ENCODE peak calls at places on chromosome 1, in eight cellular contexts. X is stimulated activated CD4-positive, alpha-beta T cell treated with anti-CD3 and anti-CD28 coated beads, Interleukin-2, amount 100 ng/mL, for 24 hours; Q is germinal center; V is occipital lobe; E is activated CD8-positive, alpha-beta memory T cell treated with anti-CD3 and anti-CD28 coated beads for 4 hours; G is stomach; O is kidney epithelial cell; H is B cell. L is an unnamed sample.

GRCh38 chr1:228836427-228836826 is 101.1 kb downstream of the RHOU start:
- DNase-seq in G (peak; percentile 53), Q (no peak), O (no peak), E (no peak), H (no peak), X (no peak), V (peak; percentile 58), L (no peak)

GRCh38 chr1:67552336-67552759 is 122.1 kb upstream of the SERBP1 start:
- DNase-seq in O (no peak), X (no peak), H (no peak), E (no peak), V (no peak), Q (no peak), G (peak; percentile 60), L (no peak)

GRCh38 chr1:118325545-118326225 is 140.7 kb upstream of the SPAG17 start:
- DNase-seq in Q (no peak), H (no peak), O (no peak), E (no peak), V (no peak), X (no peak), G (no peak), L (no peak)

GRCh38 chr1:20076695-20077461 is 6.9 kb downstream of the PLA2G5 start:
- DNase-seq in V (no peak), H (no peak), O (no peak), Q (no peak), G (no peak), X (no peak), E (no peak), L (no peak)

GRCh38 chr1:43453442-43454269 is at the start of gene HYI:
- DNase-seq in O (peak; percentile 44), Q (peak; percentile 77), V (peak; percentile 81), E (peak; percentile 13), G (peak; percentile 85), H (peak; percentile 70), X (peak; percentile 77), L (peak; percentile 84)

GRCh38 chr1:6476483-6476882 is 10.5 kb upstream of the TNFRSF25 start:
- DNase-seq in G (no peak), Q (no peak), X (no peak), O (no peak), H (no peak), V (no peak), E (no peak), L (no peak)

GRCh38 chr1:7538849-7539771 is 232.0 kb upstream of the VAMP3 start:
- DNase-seq in G (no peak), O (no peak), Q (no peak), V (no peak), H (no peak), X (no peak), E (no peak), L (peak; percentile 26)

GRCh38 chr1:157114183-157115121 is 14.8 kb upstream of the ETV3L start:
- DNase-seq in Q (no peak), H (no peak), E (no peak), O (no peak), X (no peak), V (no peak), G (no peak), L (no peak)

GRCh38 chr1:112675728-112676381 is 1.4 kb downstream of the MOV10 start:
- DNase-seq in G (no peak), V (no peak), H (no peak), Q (no peak), E (no peak), O (no peak), X (no peak), L (no peak)

GRCh38 chr1:201021333-201022177 is 2.0 kb downstream of the KIF21B start:
- DNase-seq in H (peak; percentile 32), G (no peak), X (peak; percentile 21), O (no peak), E (no peak), Q (peak; percentile 50), V (no peak), L (no peak)

GRCh38 chr1:1862905-1863547 is 27.9 kb downstream of the GNB1 start:
- DNase-seq in G (no peak), V (no peak), Q (no peak), O (no peak), H (no peak), E (no peak), X (no peak), L (no peak)

GRCh38 chr1:55974714-55975441 is 604.5 kb downstream of the PLPP3 start:
- DNase-seq in X (no peak), Q (no peak), O (no peak), V (no peak), G (no peak), E (no peak), H (no peak), L (no peak)

GRCh38 chr1:30197616-30197934 is 525.8 kb downstream of the MATN1 start:
- DNase-seq in Q (no peak), H (no peak), E (no peak), V (no peak), X (no peak), G (no peak), O (no peak), L (no peak)

GRCh38 chr1:162230096-162230495 is 146.6 kb downstream of the SPATA46 start:
- DNase-seq in V (no peak), H (no peak), O (no peak), E (no peak), Q (no peak), G (peak; percentile 62), X (no peak), L (no peak)